ENCODE peak calls at places on chromosomes 1 and 21, in five cellular contexts. One of them, this sample, is unnamed.

GRCh38 chr1:91884459-91885290 is 1.3 kb downstream of the TGFBR3 start:
- DNase-seq in amniotic stem cell: no peak
- DNase-seq in kidney tubule cell: peak
- DNase-seq in Calu3: peak
- DNase-seq in hepatic stellate cell: no peak
- DNase-seq in this sample: no peak

GRCh38 chr1:72280714-72281113 is 1.6 kb downstream of the NEGR1 start:
- DNase-seq in Calu3: no peak
- DNase-seq in kidney tubule cell: no peak
- DNase-seq in hepatic stellate cell: no peak
- DNase-seq in amniotic stem cell: no peak
- DNase-seq in this sample: no peak

GRCh38 chr1:36609241-36610027 is 126.7 kb upstream of the CSF3R start:
- DNase-seq in kidney tubule cell: peak
- DNase-seq in Calu3: peak
- DNase-seq in hepatic stellate cell: peak
- DNase-seq in amniotic stem cell: no peak
- DNase-seq in this sample: peak

GRCh38 chr21:26093094-26093493 is 77.5 kb downstream of the APP start:
- DNase-seq in kidney tubule cell: peak
- DNase-seq in Calu3: no peak
- DNase-seq in hepatic stellate cell: peak
- DNase-seq in amniotic stem cell: no peak
- DNase-seq in this sample: no peak

GRCh38 chr1:67532452-67533216 is 102.4 kb upstream of the SERBP1 start:
- DNase-seq in amniotic stem cell: peak
- DNase-seq in kidney tubule cell: peak
- DNase-seq in Calu3: peak
- DNase-seq in hepatic stellate cell: peak
- DNase-seq in this sample: peak

GRCh38 chr1:155126494-155127104 is 1.1 kb upstream of the EFNA1 start:
- DNase-seq in amniotic stem cell: no peak
- DNase-seq in Calu3: peak
- DNase-seq in kidney tubule cell: peak
- DNase-seq in hepatic stellate cell: no peak
- DNase-seq in this sample: no peak

GRCh38 chr21:46191257-46191685 is 7.0 kb upstream of the SPATC1L start:
- DNase-seq in amniotic stem cell: peak
- DNase-seq in Calu3: no peak
- DNase-seq in hepatic stellate cell: peak
- DNase-seq in kidney tubule cell: peak
- DNase-seq in this sample: peak

GRCh38 chr1:234649432-234650081 is 39.6 kb upstream of the IRF2BP2 start:
- DNase-seq in Calu3: no peak
- DNase-seq in amniotic stem cell: no peak
- DNase-seq in hepatic stellate cell: no peak
- DNase-seq in kidney tubule cell: no peak
- DNase-seq in this sample: no peak

GRCh38 chr1:29050141-29050540 is 73.6 kb downstream of the TMEM200B start:
- DNase-seq in hepatic stellate cell: no peak
- DNase-seq in amniotic stem cell: no peak
- DNase-seq in Calu3: no peak
- DNase-seq in kidney tubule cell: no peak
- DNase-seq in this sample: no peak

GRCh38 chr1:15740833-15741182 is 1.5 kb upstream of the TMEM82 start:
- DNase-seq in Calu3: no peak
- DNase-seq in amniotic stem cell: no peak
- DNase-seq in hepatic stellate cell: no peak
- DNase-seq in kidney tubule cell: no peak
- DNase-seq in this sample: no peak

GRCh38 chr1:50977575-50978143 is 7.6 kb downstream of the CDKN2C start:
- DNase-seq in amniotic stem cell: no peak
- DNase-seq in kidney tubule cell: peak
- DNase-seq in Calu3: peak
- DNase-seq in hepatic stellate cell: peak
- DNase-seq in this sample: peak

GRCh38 chr1:61502011-61502410 is 222.9 kb downstream of the TM2D1 start:
- DNase-seq in amniotic stem cell: no peak
- DNase-seq in hepatic stellate cell: no peak
- DNase-seq in kidney tubule cell: no peak
- DNase-seq in Calu3: no peak
- DNase-seq in this sample: no peak

GRCh38 chr1:228884615-228885566 is 149.6 kb downstream of the RHOU start:
- DNase-seq in hepatic stellate cell: no peak
- DNase-seq in amniotic stem cell: no peak
- DNase-seq in kidney tubule cell: no peak
- DNase-seq in Calu3: no peak
- DNase-seq in this sample: no peak

GRCh38 chr1:6012529-6013318 is 20.5 kb upstream of the NPHP4 start:
- DNase-seq in amniotic stem cell: no peak
- DNase-seq in hepatic stellate cell: no peak
- DNase-seq in kidney tubule cell: no peak
- DNase-seq in Calu3: no peak
- DNase-seq in this sample: no peak

GRCh38 chr1:232776526-232776925 is 28.7 kb upstream of the MAP10 start:
- DNase-seq in kidney tubule cell: no peak
- DNase-seq in Calu3: no peak
- DNase-seq in amniotic stem cell: no peak
- DNase-seq in hepatic stellate cell: no peak
- DNase-seq in this sample: no peak

GRCh38 chr21:22456241-22456640 is 1458.0 kb downstream of the NCAM2 start:
- DNase-seq in Calu3: no peak
- DNase-seq in amniotic stem cell: no peak
- DNase-seq in kidney tubule cell: no peak
- DNase-seq in hepatic stellate cell: no peak
- DNase-seq in this sample: no peak

GRCh38 chr1:90144820-90145219 is 149.9 kb downstream of the ZNF326 start:
- DNase-seq in kidney tubule cell: no peak
- DNase-seq in amniotic stem cell: no peak
- DNase-seq in Calu3: no peak
- DNase-seq in hepatic stellate cell: no peak
- DNase-seq in this sample: no peak

GRCh38 chr1:47334765-47335435 is 1.3 kb downstream of the CMPK1 start:
- DNase-seq in amniotic stem cell: no peak
- DNase-seq in Calu3: no peak
- DNase-seq in hepatic stellate cell: peak
- DNase-seq in kidney tubule cell: no peak
- DNase-seq in this sample: no peak

GRCh38 chr1:246726881-246727280 is 2.7 kb downstream of the SCCPDH start:
- DNase-seq in Calu3: no peak
- DNase-seq in amniotic stem cell: no peak
- DNase-seq in kidney tubule cell: no peak
- DNase-seq in hepatic stellate cell: no peak
- DNase-seq in this sample: no peak

GRCh38 chr21:46148106-46148505 is 7.3 kb downstream of the FTCD start:
- DNase-seq in Calu3: no peak
- DNase-seq in amniotic stem cell: no peak
- DNase-seq in hepatic stellate cell: no peak
- DNase-seq in kidney tubule cell: no peak
- DNase-seq in this sample: no peak

GRCh38 chr21:18382141-18382540 is 21.4 kb downstream of the TMPRSS15 start:
- DNase-seq in hepatic stellate cell: no peak
- DNase-seq in amniotic stem cell: no peak
- DNase-seq in kidney tubule cell: no peak
- DNase-seq in Calu3: no peak
- DNase-seq in this sample: no peak

GRCh38 chr1:40755052-40755451 is 28.5 kb upstream of the KCNQ4 start:
- DNase-seq in kidney tubule cell: no peak
- DNase-seq in amniotic stem cell: no peak
- DNase-seq in hepatic stellate cell: no peak
- DNase-seq in Calu3: no peak
- DNase-seq in this sample: no peak

GRCh38 chr21:46545363-46545762 is 59.5 kb downstream of the S100B start:
- DNase-seq in kidney tubule cell: no peak
- DNase-seq in hepatic stellate cell: no peak
- DNase-seq in Calu3: no peak
- DNase-seq in amniotic stem cell: no peak
- DNase-seq in this sample: no peak

GRCh38 chr1:44835738-44836675 is 7.0 kb downstream of the PTCH2 start:
- DNase-seq in Calu3: peak
- DNase-seq in kidney tubule cell: peak
- DNase-seq in amniotic stem cell: peak
- DNase-seq in hepatic stellate cell: peak
- DNase-seq in this sample: peak